ENCODE peak calls at places on chromosome 11, in four cellular contexts. C is GM12878, L is K562, F is H1. G is an unnamed sample.

GRCh38 chr11:79437274-79437980 is 3.4 kb downstream of the TENM4 start:
- DNase-seq in C (no peak), L (no peak), F (no peak), G (no peak)

GRCh38 chr11:44999068-44999467 is 48.4 kb upstream of the TP53I11 start:
- DNase-seq in C (no peak), L (no peak), F (no peak), G (no peak)

GRCh38 chr11:58577441-58578135 is 1.3 kb upstream of the ZFP91 start:
- DNase-seq in C (peak; percentile 66), L (no peak), F (no peak), G (peak; percentile 33)

GRCh38 chr11:128579790-128580504 is 7.4 kb downstream of the ETS1 start:
- DNase-seq in C (no peak), L (no peak), F (no peak), G (no peak)

GRCh38 chr11:13868710-13869403 is 93.7 kb upstream of the SPON1 start:
- DNase-seq in C (no peak), L (no peak), F (no peak), G (no peak)

GRCh38 chr11:110527146-110527545 is 97.4 kb downstream of the FDX1 start:
- DNase-seq in C (no peak), L (no peak), F (no peak), G (no peak)

GRCh38 chr11:45750439-45750838 is 54.5 kb upstream of the SLC35C1 start:
- DNase-seq in C (no peak), L (no peak), F (no peak), G (no peak)

GRCh38 chr11:103881518-103882070 is 154.8 kb upstream of the DDI1 start:
- DNase-seq in C (no peak), L (no peak), F (no peak), G (no peak)

GRCh38 chr11:122656631-122657101 is 1.1 kb downstream of the UBASH3B start:
- DNase-seq in C (no peak), L (no peak), F (no peak), G (no peak)

GRCh38 chr11:66287256-66288137 is 1.4 kb downstream of the YIF1A start:
- DNase-seq in C (no peak), L (no peak), F (no peak), G (no peak)

GRCh38 chr11:105229257-105229656 is 89.7 kb upstream of the CARD18 start:
- DNase-seq in C (no peak), L (no peak), F (no peak), G (no peak)

GRCh38 chr11:108805030-108805429 is 140.2 kb downstream of the DDX10 start:
- DNase-seq in C (no peak), L (no peak), F (no peak), G (no peak)

GRCh38 chr11:108802492-108802891 is 137.6 kb downstream of the DDX10 start:
- DNase-seq in C (no peak), L (no peak), F (no peak), G (no peak)

GRCh38 chr11:108807262-108807661 is 142.4 kb downstream of the DDX10 start:
- DNase-seq in C (no peak), L (no peak), F (no peak), G (no peak)

DNA sequence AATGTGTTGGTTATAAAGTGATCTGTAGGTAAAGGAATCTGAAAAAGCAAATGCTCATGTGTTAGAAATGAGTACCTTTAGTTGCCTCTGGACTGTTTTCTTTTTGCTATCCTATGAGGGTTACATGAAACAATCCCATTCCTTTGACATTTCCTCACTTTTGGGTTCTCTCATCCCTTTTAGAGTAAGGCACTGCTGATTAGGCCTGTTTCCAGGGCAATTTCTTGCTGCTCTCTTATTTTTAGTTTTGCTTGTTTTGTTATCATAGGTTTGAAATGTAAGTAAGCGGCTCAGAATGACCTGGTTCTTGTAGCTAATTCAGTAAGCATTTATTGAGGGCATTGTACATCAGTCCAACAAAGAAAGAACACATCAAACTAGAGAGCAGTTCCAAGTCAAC is 138.9 kb downstream of the DDX10 start:
- DNase-seq in C (no peak), L (no peak), F (no peak), G (no peak)
- TF ChIP-seq HDAC6 in C (no peak), L (no peak), F (no peak), G (no peak)

DNA sequence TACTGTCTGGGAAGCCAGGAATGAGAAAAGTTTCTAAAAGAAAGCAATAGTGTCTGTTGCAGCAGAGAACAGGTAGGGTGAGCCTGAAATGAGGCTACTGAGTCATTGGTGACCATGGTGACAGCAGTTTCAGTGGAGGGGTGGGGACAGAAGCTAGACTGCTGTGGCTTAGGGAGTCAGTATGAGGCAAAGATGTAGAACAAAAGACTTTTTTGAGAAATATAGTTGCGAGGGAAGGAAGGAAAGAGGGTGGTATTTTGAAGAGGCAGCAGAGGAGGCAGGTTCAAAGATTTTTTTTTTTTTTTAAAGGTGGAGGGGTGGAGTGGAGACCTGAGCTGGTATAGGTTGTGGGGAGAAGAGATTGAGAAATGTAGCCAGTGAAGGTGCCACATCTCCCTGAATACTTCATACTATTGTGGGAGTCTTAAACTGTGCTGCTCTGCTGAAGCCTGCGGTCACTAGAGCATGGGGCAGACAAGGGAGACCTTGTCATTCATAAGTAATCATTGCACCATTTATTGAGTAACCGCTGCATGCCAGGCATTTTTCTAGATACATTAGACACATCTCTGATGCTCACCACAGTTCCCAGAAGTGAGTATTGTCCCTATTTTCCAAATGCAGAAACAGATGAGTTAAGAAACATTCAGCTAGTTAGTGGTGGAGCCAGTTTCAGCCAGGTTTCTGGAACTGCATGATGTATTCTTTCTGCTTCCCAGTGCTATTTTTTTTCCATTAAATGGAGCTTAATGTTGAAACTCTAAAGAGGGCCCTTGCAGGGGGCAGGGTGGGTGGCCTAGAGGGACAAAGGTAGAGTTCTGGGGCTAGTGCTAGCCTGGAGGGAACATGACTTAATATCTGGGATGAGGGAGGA is 49.9 kb downstream of the STIM1 start:
- DNase-seq in C (no peak), L (peak; percentile 51), F (no peak), G (peak; percentile 98)
- TF ChIP-seq HDAC6 in C (no peak), L (no peak), F (no peak), G (no peak)

GRCh38 chr11:68839953-68840641 is 1.6 kb downstream of the CPT1A start:
- DNase-seq in C (no peak), L (peak; percentile 80), F (no peak), G (no peak)
- TF ChIP-seq HDAC6 in C (no peak), L (no peak), F (no peak), G (no peak)

GRCh38 chr11:60955566-60955965 is 3.6 kb upstream of the SLC15A3 start:
- DNase-seq in C (no peak), L (no peak), F (no peak), G (no peak)

GRCh38 chr11:60952742-60953170 is 780 bp upstream of the SLC15A3 start:
- DNase-seq in C (no peak), L (no peak), F (no peak), G (no peak)

GRCh38 chr11:60951909-60952741 is at the start of gene SLC15A3:
- DNase-seq in C (peak; percentile 61), L (no peak), F (no peak), G (no peak)

GRCh38 chr11:60953781-60954180 is 1.8 kb upstream of the SLC15A3 start:
- DNase-seq in C (no peak), L (no peak), F (no peak), G (no peak)

DNA sequence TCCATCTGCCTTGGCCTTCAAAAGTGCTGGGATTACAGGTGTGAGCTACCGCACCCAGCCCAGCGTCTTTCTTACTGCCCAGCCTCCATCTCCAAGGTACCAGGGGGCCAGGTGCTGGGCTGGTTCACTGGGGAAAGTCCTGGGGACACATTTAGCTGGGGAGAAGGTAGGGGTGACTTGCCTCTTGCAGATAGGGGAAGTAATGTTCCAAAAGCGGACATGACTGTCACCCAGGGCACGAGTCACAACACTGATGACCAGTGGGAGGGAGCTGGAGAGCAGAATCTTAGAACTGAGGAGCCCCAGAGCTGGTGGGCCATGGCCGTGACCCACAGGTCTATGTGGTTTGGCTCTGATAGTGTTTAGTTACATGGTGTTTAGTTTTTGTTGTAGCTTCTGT is 2.4 kb upstream of the SLC15A3 start:
- DNase-seq in C (no peak), L (no peak), F (no peak), G (no peak)
- TF ChIP-seq HDAC6 in C (no peak), L (no peak), F (no peak), G (no peak)

GRCh38 chr11:101096036-101096704 is 33.4 kb downstream of the PGR start:
- DNase-seq in C (no peak), L (peak; percentile 8), F (no peak), G (no peak)
- TF ChIP-seq HDAC6 in C (no peak), L (no peak), F (no peak), G (no peak)

GRCh38 chr11:17415523-17416104 is 27.2 kb upstream of the KCNJ11 start:
- DNase-seq in C (no peak), L (no peak), F (no peak), G (no peak)
- TF ChIP-seq HDAC6 in C (no peak), L (no peak), F (no peak), G (no peak)

GRCh38 chr11:134443246-134443645 is 31.2 kb upstream of the B3GAT1 start:
- DNase-seq in C (no peak), L (no peak), F (no peak), G (no peak)

GRCh38 chr11:134449713-134450112 is 37.7 kb upstream of the B3GAT1 start:
- DNase-seq in C (no peak), L (no peak), F (peak; percentile 46), G (no peak)

GRCh38 chr11:134447696-134448095 is 35.7 kb upstream of the B3GAT1 start:
- DNase-seq in C (no peak), L (no peak), F (no peak), G (no peak)

GRCh38 chr11:134442246-134442645 is 30.2 kb upstream of the B3GAT1 start:
- DNase-seq in C (no peak), L (no peak), F (no peak), G (no peak)

DNA sequence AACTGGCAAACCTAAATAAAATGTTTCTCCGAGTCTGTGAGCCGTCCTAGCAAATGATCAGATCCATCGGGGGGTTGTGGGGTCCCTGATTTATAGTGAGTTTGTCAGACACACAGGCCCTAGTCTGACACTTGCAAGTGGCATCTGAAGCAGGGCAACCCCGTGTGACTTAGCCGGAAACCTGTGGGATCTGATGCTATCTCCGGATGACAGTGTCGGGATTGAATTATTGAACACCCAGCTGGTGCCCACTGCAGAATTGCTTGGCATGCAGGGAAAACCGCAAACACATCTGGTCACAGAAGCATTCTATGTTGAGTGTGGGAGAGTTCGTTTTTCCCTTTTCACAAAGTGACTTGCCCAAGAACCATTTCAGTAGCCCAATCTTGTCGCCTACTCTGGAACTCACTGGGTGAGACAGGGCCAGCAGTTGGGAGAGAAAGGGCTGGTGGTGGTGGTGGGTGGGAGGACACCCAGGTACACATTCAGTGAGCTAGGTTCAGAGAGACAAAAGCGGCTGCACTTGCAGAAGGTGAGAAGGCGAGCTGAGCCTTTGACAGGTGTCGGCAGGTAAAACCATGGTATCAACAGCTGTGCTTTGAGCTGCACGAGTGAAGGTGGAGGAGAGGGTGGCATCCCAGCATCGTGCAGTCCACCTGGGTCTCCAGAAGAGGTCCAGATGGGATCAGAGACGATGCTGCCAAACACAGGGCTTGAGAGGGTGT is 33.7 kb upstream of the B3GAT1 start:
- DNase-seq in C (no peak), L (no peak), F (no peak), G (no peak)
- TF ChIP-seq HDAC6 in C (no peak), L (no peak), F (no peak), G (no peak)

GRCh38 chr11:3180869-3181268 is 15.8 kb upstream of the OSBPL5 start:
- DNase-seq in C (no peak), L (no peak), F (no peak), G (no peak)
- TF ChIP-seq HDAC6 in C (no peak), L (no peak), F (no peak), G (no peak)

G was measured in HepG2.